ENCODE peak calls at places on chromosomes 13 and 19, in seven cellular contexts. T is stimulated activated CD8-positive, alpha-beta memory T cell treated with anti-CD3 and anti-CD28 coated beads, Interleukin-4, amount 100 ng/mL, for 1 hour; R is NCI-H1092 treated with DMSO at 0.1 percent for 48 hours; V is islet precursor cell; S is T-helper 1 cell; B is stimulated activated CD4-positive, alpha-beta T cell treated with anti-CD3 and anti-CD28 coated beads, TNF-alpha, amount 100 ng/mL, for 48 hours; P is esophagus squamous epithelium. Q is an unnamed sample.
A peak's percentile ranks its signal among the peaks of the same experiment; 100 is the strongest.

GRCh38 chr19:41445575-41445974 is 2.6 kb downstream of the ERICH4 start:
- DNase-seq in S (no peak), B (no peak), P (no peak), T (no peak), R (no peak), V (peak; percentile 29), Q (no peak)

GRCh38 chr19:38682872-38683392 is 35.5 kb downstream of the ACTN4 start:
- DNase-seq in T (no peak), B (no peak), V (no peak), R (no peak), P (no peak), S (no peak), Q (no peak)

GRCh38 chr19:12784394-12784870 is 6.9 kb upstream of the JUNB start:
- DNase-seq in B (no peak), T (no peak), V (no peak), R (no peak), P (no peak), S (no peak), Q (peak; percentile 28)

GRCh38 chr13:25494708-25495411 is 123.1 kb downstream of the ATP8A2 start:
- DNase-seq in R (peak; percentile 95), P (no peak), T (no peak), B (no peak), V (no peak), S (no peak), Q (no peak)

GRCh38 chr13:93409816-93410215 is 183.2 kb downstream of the GPC6 start:
- DNase-seq in R (no peak), P (no peak), B (no peak), T (no peak), S (no peak), V (no peak), Q (no peak)

GRCh38 chr19:1355258-1355973 is 28.3 kb upstream of the NDUFS7 start:
- DNase-seq in P (no peak), T (no peak), B (no peak), S (no peak), R (peak; percentile 33), V (no peak), Q (peak; percentile 12)

GRCh38 chr19:11375143-11375948 is 880 bp downstream of the SWSAP1 start:
- DNase-seq in S (peak; percentile 60), T (peak; percentile 17), P (no peak), R (peak; percentile 61), B (peak; percentile 67), V (peak; percentile 80), Q (no peak)

GRCh38 chr19:49104229-49104864 is 9.8 kb upstream of the LIN7B start:
- DNase-seq in V (no peak), P (no peak), T (no peak), S (no peak), R (no peak), B (no peak), Q (no peak)

GRCh38 chr19:7919681-7920519 is at the start of gene SNAPC2:
- DNase-seq in S (peak; percentile 94), T (peak; percentile 87), P (peak; percentile 82), B (peak; percentile 97), V (peak; percentile 98), R (peak; percentile 93), Q (peak; percentile 90)

GRCh38 chr13:51494151-51494550 is 41.3 kb upstream of the INTS6 start:
- DNase-seq in B (no peak), T (no peak), R (no peak), V (no peak), P (no peak), S (no peak), Q (no peak)

Q was measured in mammary epithelial cell.